ENCODE peak calls at places on chromosomes 5 and 9, in eight cellular contexts. Z is A549; R is NAMALWA; H is stimulated activated CD8-positive, alpha-beta memory T cell treated with anti-CD3 and anti-CD28 coated beads, Interleukin-2, amount 100 ng/mL, for 1 hour; G is NCI-H446; S is AG20443; D is HEK293T; N is HL-60. E is an unnamed sample.

GRCh38 chr5:34587355-34588241 is 68.5 kb upstream of the RAI14 start:
- DNase-seq in Z (peak), R (no peak), H (no peak), G (no peak), S (peak), D (no peak), N (no peak), E (peak)

GRCh38 chr5:157204765-157205164 is 24.1 kb downstream of the ITK start:
- DNase-seq in Z (no peak), R (peak), H (no peak), G (no peak), S (no peak), D (no peak), N (no peak), E (no peak)

GRCh38 chr5:33827885-33828284 is 63.9 kb downstream of the ADAMTS12 start:
- DNase-seq in Z (peak), R (no peak), H (no peak), G (no peak), S (no peak), D (no peak), N (no peak), E (no peak)

GRCh38 chr5:172754957-172755356 is 16.0 kb downstream of the DUSP1 start:
- DNase-seq in Z (no peak), R (no peak), H (no peak), G (no peak), S (no peak), D (no peak), N (no peak), E (no peak)

GRCh38 chr5:79074641-79075040 is 5.1 kb downstream of the BHMT2 start:
- DNase-seq in Z (peak), R (no peak), H (no peak), G (no peak), S (peak), D (no peak), N (no peak), E (no peak)

GRCh38 chr5:125093776-125094175 is 347.3 kb upstream of the ZNF608 start:
- DNase-seq in Z (peak), R (no peak), H (no peak), G (no peak), S (peak), D (no peak), N (no peak), E (peak)

GRCh38 chr5:147920420-147921030 is 14.2 kb upstream of the C5orf46 start:
- DNase-seq in Z (no peak), R (no peak), H (no peak), G (no peak), S (no peak), D (no peak), N (no peak), E (no peak)

GRCh38 chr9:77449177-77450092 is 198.7 kb downstream of the GNA14 start:
- DNase-seq in Z (no peak), R (no peak), H (no peak), G (no peak), S (peak), D (no peak), N (no peak), E (no peak)

GRCh38 chr5:61286446-61287132 is 45.5 kb upstream of the ZSWIM6 start:
- DNase-seq in Z (no peak), R (no peak), H (no peak), G (no peak), S (peak), D (no peak), N (no peak), E (no peak)